ENCODE peak calls at places on chromosomes 5 and 9, in seven cellular contexts. U is PC-9; I is NCI-H2081; W is astrocyte of the hippocampus; H is SJCRH30; P is AG04450; J is stimulated activated CD4-positive, alpha-beta T cell treated with anti-CD3 and anti-CD28 coated beads, Interleukin-1b, Interleukin-23, amount 100 ng/mL, for 4 hours. Q is an unnamed sample.

GRCh38 chr5:98827161-98827560 is 53.7 kb downstream of the RGMB start:
- DNase-seq in U (peak), I (peak), W (peak), H (peak), P (peak), J (no peak), Q (peak)

GRCh38 chr9:127796225-127796813 is 6.4 kb upstream of the FPGS start:
- DNase-seq in U (no peak), I (no peak), W (peak), H (peak), P (no peak), J (no peak), Q (peak)

GRCh38 chr9:132898043-132898442 is 19.3 kb downstream of the SPACA9 start:
- DNase-seq in U (no peak), I (no peak), W (no peak), H (no peak), P (no peak), J (no peak), Q (no peak)

GRCh38 chr5:62584395-62584794 is 5.8 kb downstream of the LRRC70 start:
- DNase-seq in U (no peak), I (no peak), W (no peak), H (no peak), P (no peak), J (no peak), Q (no peak)

GRCh38 chr5:18745591-18745987 is 1111.3 kb downstream of the TAF11L14 start:
- DNase-seq in U (peak), I (peak), W (no peak), H (peak), P (no peak), J (no peak), Q (peak)

GRCh38 chr9:129880654-129881546 is 45.6 kb downstream of the USP20 start:
- DNase-seq in U (no peak), I (no peak), W (no peak), H (peak), P (no peak), J (no peak), Q (no peak)

GRCh38 chr5:95960802-95961616 is 642 bp downstream of the ELL2 start:
- DNase-seq in U (peak), I (peak), W (peak), H (peak), P (peak), J (peak), Q (peak)

GRCh38 chr5:177147239-177147638 is 13.7 kb downstream of the NSD1 start:
- DNase-seq in U (no peak), I (no peak), W (peak), H (no peak), P (no peak), J (no peak), Q (no peak)

GRCh38 chr9:121038452-121039203 is 11.4 kb downstream of the C5 start:
- DNase-seq in U (no peak), I (no peak), W (no peak), H (peak), P (no peak), J (no peak), Q (no peak)

GRCh38 chr9:37801287-37801850 is 772 bp downstream of the DCAF10 start:
- DNase-seq in U (no peak), I (no peak), W (peak), H (peak), P (no peak), J (peak), Q (peak)

GRCh38 chr9:136011703-136012496 is 50.7 kb upstream of the UBAC1 start:
- DNase-seq in U (no peak), I (no peak), W (peak), H (peak), P (no peak), J (no peak), Q (no peak)

GRCh38 chr9:110601098-110601497 is 21.6 kb upstream of the SVEP1 start:
- DNase-seq in U (no peak), I (no peak), W (no peak), H (peak), P (no peak), J (no peak), Q (no peak)

GRCh38 chr5:1067141-1068121 is 44.4 kb downstream of the SLC12A7 start:
- DNase-seq in U (no peak), I (no peak), W (no peak), H (no peak), P (no peak), J (no peak), Q (no peak)

GRCh38 chr9:137611623-137612609 is 6.4 kb downstream of the ARRDC1 start:
- DNase-seq in U (peak), I (peak), W (peak), H (peak), P (peak), J (no peak), Q (peak)

GRCh38 chr5:144028644-144029043 is 141.8 kb downstream of the YIPF5 start:
- DNase-seq in U (no peak), I (peak), W (peak), H (no peak), P (peak), J (no peak), Q (no peak)

GRCh38 chr9:89044881-89045280 is 53.6 kb downstream of the S1PR3 start:
- DNase-seq in U (no peak), I (no peak), W (no peak), H (no peak), P (no peak), J (no peak), Q (no peak)

GRCh38 chr5:82105457-82105856 is 133.6 kb downstream of the ATG10 start:
- DNase-seq in U (no peak), I (no peak), W (peak), H (no peak), P (no peak), J (no peak), Q (peak)

GRCh38 chr5:136058031-136058971 is 29.5 kb downstream of the TGFBI start:
- DNase-seq in U (no peak), I (no peak), W (peak), H (peak), P (peak), J (no peak), Q (peak)

GRCh38 chr9:27407966-27408365 is 111.0 kb upstream of the EQTN start:
- DNase-seq in U (no peak), I (no peak), W (peak), H (no peak), P (no peak), J (no peak), Q (peak)

GRCh38 chr5:141431286-141431685 is 979 bp downstream of the PCDHGA12 start:
- DNase-seq in U (no peak), I (no peak), W (no peak), H (no peak), P (no peak), J (no peak), Q (no peak)